ENCODE peak calls at places on chromosomes 4 and X, in six cellular contexts. R is ovary, Z is suprapubic skin, J is fibroblast of lung, H is pancreas, Y is K562. X is an unnamed sample.

GRCh38 chrX:113873056-113873455 is 710.8 kb upstream of the HTR2C start:
- DNase-seq in R (no peak), Z (no peak), J (no peak), H (no peak), Y (no peak), X (no peak)

GRCh38 chrX:2351999-2352995 is 148.5 kb downstream of the DHRSX start:
- DNase-seq in R (no peak), Z (no peak), J (peak; percentile 88), H (no peak), Y (peak; percentile 78), X (no peak)

GRCh38 chr4:61763682-61764081 is 563.6 kb downstream of the ADGRL3 start:
- DNase-seq in R (no peak), Z (no peak), J (no peak), H (no peak), Y (no peak), X (no peak)

GRCh38 chrX:119686087-119686639 is 6.8 kb downstream of the SEPTIN6 start:
- DNase-seq in R (no peak), Z (no peak), J (peak; percentile 39), H (no peak), Y (no peak), X (no peak)

GRCh38 chr4:84952004-84952403 is 14.5 kb downstream of the WDFY3 start:
- DNase-seq in R (no peak), Z (no peak), J (peak; percentile 35), H (no peak), Y (no peak), X (no peak)

GRCh38 chr4:156228706-156229105 is 275.0 kb upstream of the CTSO start:
- DNase-seq in R (no peak), Z (no peak), J (no peak), H (no peak), Y (no peak), X (no peak)

GRCh38 chrX:42117318-42117717 is 194.0 kb upstream of the CASK start:
- DNase-seq in R (no peak), Z (no peak), J (no peak), H (no peak), Y (no peak), X (no peak)

GRCh38 chr4:112381996-112382692 is 85.0 kb downstream of the ALPK1 start:
- DNase-seq in R (no peak), Z (no peak), J (no peak), H (no peak), Y (no peak), X (no peak)

GRCh38 chr4:147793973-147794690 is 62.2 kb downstream of the ARHGAP10 start:
- DNase-seq in R (no peak), Z (no peak), J (no peak), H (no peak), Y (no peak), X (no peak)

GRCh38 chr4:8283631-8284121 is 14.1 kb downstream of the HTRA3 start:
- DNase-seq in R (peak; percentile 30), Z (no peak), J (no peak), H (no peak), Y (peak; percentile 17), X (no peak)

GRCh38 chr4:78584863-78585576 is 33.5 kb downstream of the ANXA3 start:
- DNase-seq in R (no peak), Z (no peak), J (no peak), H (no peak), Y (peak; percentile 52), X (no peak)

GRCh38 chr4:78529569-78530209 is 21.9 kb upstream of the ANXA3 start:
- DNase-seq in R (no peak), Z (no peak), J (peak; percentile 46), H (no peak), Y (no peak), X (no peak)

GRCh38 chrX:113157496-113157895 is 316.9 kb upstream of the AMOT start:
- DNase-seq in R (no peak), Z (no peak), J (no peak), H (no peak), Y (peak; percentile 5), X (no peak)

GRCh38 chr4:33882246-33882990 is 2361.9 kb downstream of the ARAP2 start:
- DNase-seq in R (no peak), Z (no peak), J (no peak), H (no peak), Y (no peak), X (no peak)

GRCh38 chr4:122758033-122758432 is 25.5 kb downstream of the BBS12 start:
- DNase-seq in R (no peak), Z (no peak), J (peak; percentile 68), H (no peak), Y (peak; percentile 72), X (no peak)

GRCh38 chr4:20838476-20838875 is 138.2 kb downstream of the PACRGL start:
- DNase-seq in R (no peak), Z (no peak), J (no peak), H (no peak), Y (no peak), X (no peak)

GRCh38 chr4:7121861-7122653 is 54.2 kb upstream of the GRPEL1 start:
- DNase-seq in R (no peak), Z (no peak), J (no peak), H (no peak), Y (no peak), X (no peak)

GRCh38 chr4:4358093-4358840 is 28.6 kb upstream of the NSG1 start:
- DNase-seq in R (no peak), Z (no peak), J (no peak), H (no peak), Y (no peak), X (no peak)

GRCh38 chr4:155005395-155006087 is 202.9 kb upstream of the NPY2R start:
- DNase-seq in R (no peak), Z (no peak), J (peak; percentile 72), H (no peak), Y (no peak), X (no peak)

GRCh38 chr4:57037982-57038604 is 59.4 kb downstream of the POLR2B start:
- DNase-seq in R (peak; percentile 77), Z (no peak), J (peak; percentile 53), H (peak; percentile 84), Y (peak; percentile 72), X (no peak)

GRCh38 chr4:146333895-146334262 is 119.5 kb downstream of the REELD1 start:
- DNase-seq in R (no peak), Z (no peak), J (no peak), H (no peak), Y (no peak), X (no peak)

GRCh38 chr4:123081971-123082370 is 159.6 kb upstream of the NUDT6 start:
- DNase-seq in R (no peak), Z (no peak), J (no peak), H (no peak), Y (no peak), X (no peak)

GRCh38 chr4:169024762-169025161 is 14.7 kb upstream of the CBR4 start:
- DNase-seq in R (no peak), Z (no peak), J (peak; percentile 71), H (no peak), Y (no peak), X (no peak)
- TF ChIP-seq CTCF in R (peak; percentile 52), Z (no peak), J (peak; percentile 76), H (peak; percentile 34), Y (peak; percentile 35), X (peak; percentile 44)

GRCh38 chrX:48834383-48834709 is 1.1 kb downstream of the PCSK1N start:
- DNase-seq in R (no peak), Z (no peak), J (no peak), H (no peak), Y (no peak), X (peak; percentile 9)
- H3K27me3 ChIP-seq in R (no peaks in the 10 kb centered on the region), Z (peaks cover 23% of the 10 kb centered on the region), J (peaks cover 21% of the 10 kb centered on the region), H (peaks cover 23% of the 10 kb centered on the region), Y (no peaks in the 10 kb centered on the region), X (peaks cover 5% of the 10 kb centered on the region)

GRCh38 chr4:97910005-97910404 is 233.3 kb downstream of the STPG2 start:
- DNase-seq in R (no peak), Z (no peak), J (no peak), H (no peak), Y (no peak), X (no peak)
- TF ChIP-seq CTCF in R (no peak), Z (no peak), J (no peak), H (no peak), Y (no peak), X (no peak)

GRCh38 chr4:101855239-101855638 is 64.7 kb downstream of the BANK1 start:
- DNase-seq in R (no peak), Z (no peak), J (no peak), H (no peak), Y (no peak), X (no peak)

GRCh38 chr4:101856149-101856548 is 65.6 kb downstream of the BANK1 start:
- DNase-seq in R (no peak), Z (no peak), J (no peak), H (no peak), Y (no peak), X (no peak)

GRCh38 chr4:101853028-101853427 is 62.5 kb downstream of the BANK1 start:
- DNase-seq in R (no peak), Z (no peak), J (no peak), H (no peak), Y (no peak), X (no peak)

GRCh38 chr4:101853691-101854090 is 63.2 kb downstream of the BANK1 start:
- DNase-seq in R (no peak), Z (no peak), J (no peak), H (no peak), Y (no peak), X (no peak)

DNA sequence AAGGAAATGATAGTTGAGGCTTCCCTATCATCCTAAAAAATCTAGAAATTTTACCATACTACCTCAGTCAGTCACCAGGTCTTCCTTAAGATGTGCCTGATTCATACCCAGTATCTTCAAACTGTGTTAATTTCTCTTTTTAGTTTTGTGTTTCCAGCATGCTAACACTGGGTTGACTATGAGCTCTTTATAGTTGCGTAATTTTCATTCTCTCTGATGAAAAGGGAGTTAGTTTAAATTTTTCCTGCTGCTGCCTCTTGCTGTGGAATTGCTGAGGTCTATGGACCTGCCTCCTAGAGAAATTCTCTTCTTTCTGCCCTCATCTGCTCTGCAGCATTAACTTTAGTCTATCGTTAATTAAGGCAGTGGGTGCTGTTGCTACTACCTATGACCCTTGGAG is 66.6 kb downstream of the BANK1 start:
- DNase-seq in R (no peak), Z (no peak), J (no peak), H (no peak), Y (no peak), X (no peak)
- H3K27me3 ChIP-seq in R (no peaks in the 10 kb centered on the region), Z (no peaks in the 10 kb centered on the region), J (no peaks in the 10 kb centered on the region), H (no peaks in the 10 kb centered on the region), Y (no peaks in the 10 kb centered on the region), X (no peaks in the 10 kb centered on the region)

DNA sequence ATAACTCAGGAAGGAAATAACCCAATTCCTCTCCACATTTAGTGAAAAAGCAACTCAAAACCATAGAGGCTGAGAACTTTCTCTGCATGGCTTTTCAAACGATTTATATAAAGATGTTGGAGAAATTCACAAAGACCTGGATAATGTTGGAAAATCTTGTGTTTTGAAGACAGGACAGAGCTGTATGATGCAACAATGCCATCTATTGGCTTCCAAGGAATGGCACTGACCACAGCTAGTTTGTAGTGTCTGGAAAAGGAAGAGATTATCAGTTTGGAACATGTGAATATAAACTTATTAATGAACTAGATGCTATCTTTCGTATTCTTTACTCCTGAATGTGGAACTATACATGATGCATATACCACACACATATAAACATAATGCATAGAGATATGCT is 503.6 kb downstream of the IL1RAPL1 start:
- DNase-seq in R (no peak), Z (no peak), J (peak; percentile 44), H (no peak), Y (no peak), X (no peak)
- TF ChIP-seq CTCF in R (no peak), Z (no peak), J (peak; percentile 17), H (no peak), Y (no peak), X (no peak)

GRCh38 chr4:109648266-109648996 is 54.8 kb downstream of the CASP6 start:
- DNase-seq in R (no peak), Z (no peak), J (no peak), H (no peak), Y (no peak), X (no peak)
- H3K27me3 ChIP-seq in R (no peaks in the 10 kb centered on the region), Z (no peaks in the 10 kb centered on the region), J (no peaks in the 10 kb centered on the region), H (no peaks in the 10 kb centered on the region), Y (no peaks in the 10 kb centered on the region), X (no peaks in the 10 kb centered on the region)

GRCh38 chr4:100935090-100935489 is 412.2 kb downstream of the PPP3CA start:
- DNase-seq in R (no peak), Z (no peak), J (peak; percentile 5), H (no peak), Y (no peak), X (no peak)
- TF ChIP-seq CTCF in R (no peak), Z (peak; percentile 3), J (peak; percentile 25), H (no peak), Y (no peak), X (no peak)

X was measured in ascending aorta.